ENCODE peak calls at places on chromosomes 7 and 10, in seven cellular contexts. One of them, this sample, is unnamed.

GRCh38 chr7:110373514-110374258 is 717.2 kb upstream of the LRRN3 start:
- DNase-seq in fibroblast of the aortic adventitia: no peak
- DNase-seq in choroid plexus epithelial cell: peak
- DNase-seq in BJ: no peak
- DNase-seq in neural progenitor cell: peak
- DNase-seq in K562: no peak
- DNase-seq in foreskin fibroblast: no peak
- DNase-seq in this sample: no peak

GRCh38 chr10:53108317-53108934 is 335.8 kb upstream of the MBL2 start:
- DNase-seq in fibroblast of the aortic adventitia: no peak
- DNase-seq in choroid plexus epithelial cell: peak
- DNase-seq in BJ: no peak
- DNase-seq in neural progenitor cell: no peak
- DNase-seq in K562: no peak
- DNase-seq in foreskin fibroblast: no peak
- DNase-seq in this sample: no peak

GRCh38 chr7:1705856-1706255 is 35.8 kb downstream of the ELFN1 start:
- DNase-seq in fibroblast of the aortic adventitia: no peak
- DNase-seq in choroid plexus epithelial cell: no peak
- DNase-seq in BJ: no peak
- DNase-seq in neural progenitor cell: no peak
- DNase-seq in K562: no peak
- DNase-seq in foreskin fibroblast: no peak
- DNase-seq in this sample: peak

GRCh38 chr10:35913628-35914027 is 271.5 kb upstream of the FZD8 start:
- DNase-seq in fibroblast of the aortic adventitia: peak
- DNase-seq in choroid plexus epithelial cell: no peak
- DNase-seq in BJ: no peak
- DNase-seq in neural progenitor cell: no peak
- DNase-seq in K562: no peak
- DNase-seq in foreskin fibroblast: peak
- DNase-seq in this sample: no peak

GRCh38 chr10:120607016-120607709 is 150.1 kb downstream of the PLPP4 start:
- DNase-seq in fibroblast of the aortic adventitia: peak
- DNase-seq in choroid plexus epithelial cell: peak
- DNase-seq in BJ: peak
- DNase-seq in neural progenitor cell: no peak
- DNase-seq in K562: no peak
- DNase-seq in foreskin fibroblast: no peak
- DNase-seq in this sample: no peak

GRCh38 chr7:41315764-41316163 is 387.1 kb downstream of the INHBA start:
- DNase-seq in fibroblast of the aortic adventitia: no peak
- DNase-seq in choroid plexus epithelial cell: no peak
- DNase-seq in BJ: no peak
- DNase-seq in neural progenitor cell: peak
- DNase-seq in K562: no peak
- DNase-seq in foreskin fibroblast: no peak
- DNase-seq in this sample: no peak

GRCh38 chr7:93902777-93903423 is 3.5 kb upstream of the GNGT1 start:
- DNase-seq in fibroblast of the aortic adventitia: peak
- DNase-seq in choroid plexus epithelial cell: peak
- DNase-seq in BJ: no peak
- DNase-seq in neural progenitor cell: peak
- DNase-seq in K562: peak
- DNase-seq in foreskin fibroblast: peak
- DNase-seq in this sample: no peak

GRCh38 chr7:149741629-149742028 is 31.8 kb downstream of the ZNF467 start:
- DNase-seq in fibroblast of the aortic adventitia: peak
- DNase-seq in choroid plexus epithelial cell: no peak
- DNase-seq in BJ: no peak
- DNase-seq in neural progenitor cell: no peak
- DNase-seq in K562: no peak
- DNase-seq in foreskin fibroblast: peak
- DNase-seq in this sample: no peak

GRCh38 chr10:690227-691161 is 1.0 kb upstream of the DIP2C start:
- DNase-seq in fibroblast of the aortic adventitia: no peak
- DNase-seq in choroid plexus epithelial cell: no peak
- DNase-seq in BJ: no peak
- DNase-seq in neural progenitor cell: no peak
- DNase-seq in K562: no peak
- DNase-seq in foreskin fibroblast: peak
- DNase-seq in this sample: no peak

GRCh38 chr7:83936056-83936703 is 258.4 kb downstream of the SEMA3A start:
- DNase-seq in fibroblast of the aortic adventitia: peak
- DNase-seq in choroid plexus epithelial cell: peak
- DNase-seq in BJ: peak
- DNase-seq in neural progenitor cell: peak
- DNase-seq in K562: peak
- DNase-seq in foreskin fibroblast: peak
- DNase-seq in this sample: peak

GRCh38 chr10:80090120-80090519 is 11.7 kb downstream of the TMEM254 start:
- DNase-seq in fibroblast of the aortic adventitia: no peak
- DNase-seq in choroid plexus epithelial cell: no peak
- DNase-seq in BJ: no peak
- DNase-seq in neural progenitor cell: no peak
- DNase-seq in K562: no peak
- DNase-seq in foreskin fibroblast: no peak
- DNase-seq in this sample: no peak

GRCh38 chr10:10313099-10313875 is 704.4 kb upstream of the CELF2 start:
- DNase-seq in fibroblast of the aortic adventitia: no peak
- DNase-seq in choroid plexus epithelial cell: peak
- DNase-seq in BJ: no peak
- DNase-seq in neural progenitor cell: no peak
- DNase-seq in K562: no peak
- DNase-seq in foreskin fibroblast: no peak
- DNase-seq in this sample: no peak

GRCh38 chr7:158827411-158828342 is 1.6 kb downstream of the ESYT2 start:
- DNase-seq in fibroblast of the aortic adventitia: peak
- DNase-seq in choroid plexus epithelial cell: peak
- DNase-seq in BJ: no peak
- DNase-seq in neural progenitor cell: no peak
- DNase-seq in K562: peak
- DNase-seq in foreskin fibroblast: no peak
- DNase-seq in this sample: no peak

GRCh38 chr10:492896-493295 is 196.6 kb downstream of the DIP2C start:
- DNase-seq in fibroblast of the aortic adventitia: no peak
- DNase-seq in choroid plexus epithelial cell: no peak
- DNase-seq in BJ: no peak
- DNase-seq in neural progenitor cell: no peak
- DNase-seq in K562: no peak
- DNase-seq in foreskin fibroblast: no peak
- DNase-seq in this sample: no peak

GRCh38 chr7:158777793-158778192 is 51.5 kb downstream of the ESYT2 start:
- DNase-seq in fibroblast of the aortic adventitia: no peak
- DNase-seq in choroid plexus epithelial cell: no peak
- DNase-seq in BJ: no peak
- DNase-seq in neural progenitor cell: no peak
- DNase-seq in K562: no peak
- DNase-seq in foreskin fibroblast: no peak
- DNase-seq in this sample: no peak

GRCh38 chr10:118971187-118971586 is 58.3 kb upstream of the NANOS1 start:
- DNase-seq in fibroblast of the aortic adventitia: no peak
- DNase-seq in choroid plexus epithelial cell: no peak
- DNase-seq in BJ: no peak
- DNase-seq in neural progenitor cell: no peak
- DNase-seq in K562: no peak
- DNase-seq in foreskin fibroblast: no peak
- DNase-seq in this sample: no peak

GRCh38 chr10:35464805-35465456 is 128.6 kb downstream of the CCNY start:
- DNase-seq in fibroblast of the aortic adventitia: peak
- DNase-seq in choroid plexus epithelial cell: peak
- DNase-seq in BJ: no peak
- DNase-seq in neural progenitor cell: peak
- DNase-seq in K562: no peak
- DNase-seq in foreskin fibroblast: no peak
- DNase-seq in this sample: no peak

GRCh38 chr10:96415896-96416554 is 57.2 kb upstream of the OPALIN start:
- DNase-seq in fibroblast of the aortic adventitia: no peak
- DNase-seq in choroid plexus epithelial cell: peak
- DNase-seq in BJ: no peak
- DNase-seq in neural progenitor cell: no peak
- DNase-seq in K562: no peak
- DNase-seq in foreskin fibroblast: no peak
- DNase-seq in this sample: no peak

GRCh38 chr10:48307584-48307983 is 1.1 kb downstream of the MAPK8 start:
- DNase-seq in fibroblast of the aortic adventitia: peak
- DNase-seq in choroid plexus epithelial cell: no peak
- DNase-seq in BJ: no peak
- DNase-seq in neural progenitor cell: no peak
- DNase-seq in K562: no peak
- DNase-seq in foreskin fibroblast: no peak
- DNase-seq in this sample: no peak

DNA sequence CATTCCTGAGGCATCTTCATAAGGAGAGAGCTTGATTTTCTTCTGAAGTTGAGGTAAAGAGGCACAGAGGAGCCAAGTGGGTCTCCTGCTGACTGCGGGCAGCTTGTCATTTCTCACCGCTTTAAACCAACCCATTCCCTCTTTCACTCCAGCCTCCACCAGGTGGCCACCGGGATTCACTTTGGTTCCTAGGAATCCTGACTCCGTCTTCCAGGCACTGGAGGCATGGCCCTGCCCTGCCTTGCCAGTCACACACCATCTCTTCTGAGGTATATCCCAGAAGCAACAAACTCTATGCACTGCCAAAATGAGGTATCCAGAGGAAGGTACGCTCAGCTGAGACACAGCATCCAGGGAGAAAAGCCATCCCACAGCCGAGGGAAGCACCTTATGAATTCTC is 280.8 kb downstream of the TNS3 start:
- DNase-seq in fibroblast of the aortic adventitia: no peak
- DNase-seq in choroid plexus epithelial cell: no peak
- DNase-seq in BJ: no peak
- DNase-seq in neural progenitor cell: peak
- DNase-seq in K562: no peak
- DNase-seq in foreskin fibroblast: no peak
- DNase-seq in this sample: no peak
- TF ChIP-seq CTCF in fibroblast of the aortic adventitia: no peak
- TF ChIP-seq CTCF in choroid plexus epithelial cell: peak
- TF ChIP-seq CTCF in BJ: no peak
- TF ChIP-seq CTCF in neural progenitor cell: peak
- TF ChIP-seq CTCF in K562: no peak
- TF ChIP-seq CTCF in foreskin fibroblast: no peak
- TF ChIP-seq CTCF in this sample: no peak

DNA sequence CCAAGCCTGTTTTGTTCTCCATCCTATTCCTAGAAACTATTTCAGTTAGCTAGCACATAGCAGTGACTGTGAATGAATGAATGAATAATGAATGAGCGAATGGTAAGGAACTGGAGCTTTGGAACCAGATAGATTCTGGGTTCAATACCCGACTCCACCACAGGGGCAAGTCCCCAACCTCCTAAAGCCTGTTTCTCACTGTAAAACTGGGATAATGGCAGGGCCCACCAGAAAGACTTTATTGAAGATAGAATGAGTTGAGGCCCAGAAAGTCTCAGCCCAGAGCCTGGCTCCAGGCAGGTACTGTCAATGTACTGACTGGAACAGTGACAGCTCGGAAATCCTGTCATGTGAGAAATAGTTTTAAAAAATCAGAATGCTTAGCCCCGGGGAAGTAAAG is 1.1 kb upstream of the CDH23 start:
- DNase-seq in fibroblast of the aortic adventitia: no peak
- DNase-seq in choroid plexus epithelial cell: no peak
- DNase-seq in BJ: no peak
- DNase-seq in neural progenitor cell: no peak
- DNase-seq in K562: no peak
- DNase-seq in foreskin fibroblast: no peak
- DNase-seq in this sample: no peak
- TF ChIP-seq CTCF in fibroblast of the aortic adventitia: no peak
- TF ChIP-seq CTCF in choroid plexus epithelial cell: peak
- TF ChIP-seq CTCF in BJ: no peak
- TF ChIP-seq CTCF in neural progenitor cell: peak
- TF ChIP-seq CTCF in K562: peak
- TF ChIP-seq CTCF in foreskin fibroblast: no peak
- TF ChIP-seq CTCF in this sample: no peak

GRCh38 chr7:134699021-134699818 is 52.6 kb downstream of the BPGM start:
- DNase-seq in fibroblast of the aortic adventitia: no peak
- DNase-seq in choroid plexus epithelial cell: no peak
- DNase-seq in BJ: no peak
- DNase-seq in neural progenitor cell: no peak
- DNase-seq in K562: no peak
- DNase-seq in foreskin fibroblast: no peak
- DNase-seq in this sample: no peak

GRCh38 chr7:134699871-134700270 is 53.2 kb downstream of the BPGM start:
- DNase-seq in fibroblast of the aortic adventitia: peak
- DNase-seq in choroid plexus epithelial cell: no peak
- DNase-seq in BJ: no peak
- DNase-seq in neural progenitor cell: no peak
- DNase-seq in K562: no peak
- DNase-seq in foreskin fibroblast: no peak
- DNase-seq in this sample: no peak

GRCh38 chr7:134702366-134703240 is 56.0 kb downstream of the BPGM start:
- DNase-seq in fibroblast of the aortic adventitia: no peak
- DNase-seq in choroid plexus epithelial cell: peak
- DNase-seq in BJ: no peak
- DNase-seq in neural progenitor cell: no peak
- DNase-seq in K562: no peak
- DNase-seq in foreskin fibroblast: no peak
- DNase-seq in this sample: no peak

GRCh38 chr7:134703241-134703594 is 56.6 kb downstream of the BPGM start:
- DNase-seq in fibroblast of the aortic adventitia: no peak
- DNase-seq in choroid plexus epithelial cell: no peak
- DNase-seq in BJ: no peak
- DNase-seq in neural progenitor cell: no peak
- DNase-seq in K562: no peak
- DNase-seq in foreskin fibroblast: no peak
- DNase-seq in this sample: no peak

GRCh38 chr7:134701272-134701671 is 54.6 kb downstream of the BPGM start:
- DNase-seq in fibroblast of the aortic adventitia: peak
- DNase-seq in choroid plexus epithelial cell: peak
- DNase-seq in BJ: no peak
- DNase-seq in neural progenitor cell: no peak
- DNase-seq in K562: peak
- DNase-seq in foreskin fibroblast: peak
- DNase-seq in this sample: no peak
- TF ChIP-seq CTCF in fibroblast of the aortic adventitia: peak
- TF ChIP-seq CTCF in choroid plexus epithelial cell: peak
- TF ChIP-seq CTCF in BJ: peak
- TF ChIP-seq CTCF in neural progenitor cell: peak
- TF ChIP-seq CTCF in K562: peak
- TF ChIP-seq CTCF in foreskin fibroblast: peak
- TF ChIP-seq CTCF in this sample: no peak

GRCh38 chr10:62194924-62195674 is 73.5 kb downstream of the RTKN2 start:
- DNase-seq in fibroblast of the aortic adventitia: no peak
- DNase-seq in choroid plexus epithelial cell: no peak
- DNase-seq in BJ: no peak
- DNase-seq in neural progenitor cell: no peak
- DNase-seq in K562: no peak
- DNase-seq in foreskin fibroblast: no peak
- DNase-seq in this sample: no peak

GRCh38 chr10:62195675-62195926 is 73.0 kb downstream of the RTKN2 start:
- DNase-seq in fibroblast of the aortic adventitia: no peak
- DNase-seq in choroid plexus epithelial cell: no peak
- DNase-seq in BJ: no peak
- DNase-seq in neural progenitor cell: no peak
- DNase-seq in K562: no peak
- DNase-seq in foreskin fibroblast: no peak
- DNase-seq in this sample: no peak

GRCh38 chr10:62193479-62193878 is 75.2 kb downstream of the RTKN2 start:
- DNase-seq in fibroblast of the aortic adventitia: no peak
- DNase-seq in choroid plexus epithelial cell: no peak
- DNase-seq in BJ: no peak
- DNase-seq in neural progenitor cell: no peak
- DNase-seq in K562: no peak
- DNase-seq in foreskin fibroblast: no peak
- DNase-seq in this sample: no peak

GRCh38 chr10:62199584-62199983 is 69.1 kb downstream of the RTKN2 start:
- DNase-seq in fibroblast of the aortic adventitia: no peak
- DNase-seq in choroid plexus epithelial cell: peak
- DNase-seq in BJ: no peak
- DNase-seq in neural progenitor cell: no peak
- DNase-seq in K562: no peak
- DNase-seq in foreskin fibroblast: no peak
- DNase-seq in this sample: no peak

GRCh38 chr10:62196528-62196927 is 72.1 kb downstream of the RTKN2 start:
- DNase-seq in fibroblast of the aortic adventitia: no peak
- DNase-seq in choroid plexus epithelial cell: no peak
- DNase-seq in BJ: no peak
- DNase-seq in neural progenitor cell: no peak
- DNase-seq in K562: no peak
- DNase-seq in foreskin fibroblast: no peak
- DNase-seq in this sample: no peak
- TF ChIP-seq CTCF in fibroblast of the aortic adventitia: no peak
- TF ChIP-seq CTCF in choroid plexus epithelial cell: no peak
- TF ChIP-seq CTCF in BJ: no peak
- TF ChIP-seq CTCF in neural progenitor cell: no peak
- TF ChIP-seq CTCF in K562: no peak
- TF ChIP-seq CTCF in foreskin fibroblast: no peak
- TF ChIP-seq CTCF in this sample: no peak